ENCODE peak calls at places on chromosome 6, in seven cellular contexts. F is endodermal cell, D is tibial nerve, E is small intestine, S is HFF-Myc, Z is coronary artery, R is esophagus muscularis mucosa. K is an unnamed sample.
A peak's percentile ranks its signal among the peaks of the same experiment; 100 is the strongest.

GRCh38 chr6:6751615-6752014 is 163.1 kb downstream of the LY86 start:
- DNase-seq in F (no peak), D (no peak), E (peak; percentile 81), S (no peak), Z (no peak), R (no peak), K (no peak)

GRCh38 chr6:42106663-42107023 is 35.8 kb downstream of the C6orf132 start:
- DNase-seq in F (no peak), D (no peak), E (no peak), S (no peak), Z (no peak), R (no peak), K (peak; percentile 68)

GRCh38 chr6:47073125-47074110 is 31.3 kb upstream of the ADGRF1 start:
- DNase-seq in F (no peak), D (no peak), E (no peak), S (no peak), Z (no peak), R (no peak), K (peak; percentile 28)

GRCh38 chr6:90103056-90103793 is 193.4 kb downstream of the BACH2 start:
- DNase-seq in F (no peak), D (no peak), E (no peak), S (no peak), Z (no peak), R (no peak), K (no peak)

GRCh38 chr6:95232477-95232876 is 344.9 kb upstream of the MANEA start:
- DNase-seq in F (no peak), D (no peak), E (no peak), S (no peak), Z (no peak), R (no peak), K (no peak)

GRCh38 chr6:46948699-46949098 is 27.0 kb upstream of the ADGRF5 start:
- DNase-seq in F (no peak), D (no peak), E (no peak), S (no peak), Z (no peak), R (no peak), K (no peak)

GRCh38 chr6:114783083-114783482 is 440.3 kb upstream of the HS3ST5 start:
- DNase-seq in F (no peak), D (no peak), E (no peak), S (no peak), Z (no peak), R (no peak), K (no peak)

GRCh38 chr6:35385457-35386202 is 43.3 kb downstream of the PPARD start:
- DNase-seq in F (no peak), D (peak; percentile 18), E (peak; percentile 24), S (no peak), Z (no peak), R (no peak), K (no peak)

GRCh38 chr6:98136333-98136732 is 698.0 kb upstream of the POU3F2 start:
- DNase-seq in F (peak; percentile 43), D (no peak), E (no peak), S (no peak), Z (no peak), R (no peak), K (no peak)

GRCh38 chr6:72624557-72625160 is 2.8 kb downstream of the KCNQ5 start:
- DNase-seq in F (no peak), D (no peak), E (no peak), S (no peak), Z (no peak), R (no peak), K (peak; percentile 49)

GRCh38 chr6:156250593-156250992 is 526.6 kb upstream of the ARID1B start:
- DNase-seq in F (no peak), D (no peak), E (no peak), S (no peak), Z (no peak), R (no peak), K (no peak)

GRCh38 chr6:3397229-3398164 is 59.4 kb downstream of the SLC22A23 start:
- DNase-seq in F (no peak), D (no peak), E (peak; percentile 59), S (no peak), Z (no peak), R (no peak), K (no peak)
- H3K4me3 ChIP-seq in F (no peak overlapping the region), D (no peak overlapping the region), E (no peak overlapping the region), S (no peak overlapping the region), Z (no peak overlapping the region), R (no peak overlapping the region), K (no peak overlapping the region)

DNA sequence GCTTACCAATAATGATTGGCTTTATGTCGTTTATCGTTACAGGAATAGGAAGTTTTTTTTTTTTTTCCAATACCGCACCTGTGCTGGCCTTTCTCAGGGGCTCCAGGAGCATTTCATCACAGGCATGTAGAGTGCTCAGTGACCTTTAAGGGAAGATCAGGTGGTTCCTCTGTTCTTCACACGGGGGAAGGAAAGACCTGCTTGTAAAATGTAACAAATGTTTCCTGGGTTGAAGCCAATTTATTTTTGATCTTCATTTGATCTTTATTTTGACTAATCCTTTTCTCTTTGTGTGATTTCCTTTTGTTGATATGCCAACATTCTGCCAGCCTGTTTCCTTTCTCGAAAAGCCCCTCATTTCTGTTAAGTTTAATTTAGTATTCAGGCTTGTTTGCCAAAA is 61.9 kb upstream of the HBS1L start:
- DNase-seq in F (no peak), D (no peak), E (no peak), S (no peak), Z (no peak), R (no peak), K (no peak)
- H3K4me3 ChIP-seq in F (no peak overlapping the region), D (no peak overlapping the region), E (no peak overlapping the region), S (no peak overlapping the region), Z (no peak overlapping the region), R (no peak overlapping the region), K (no peak overlapping the region)

DNA sequence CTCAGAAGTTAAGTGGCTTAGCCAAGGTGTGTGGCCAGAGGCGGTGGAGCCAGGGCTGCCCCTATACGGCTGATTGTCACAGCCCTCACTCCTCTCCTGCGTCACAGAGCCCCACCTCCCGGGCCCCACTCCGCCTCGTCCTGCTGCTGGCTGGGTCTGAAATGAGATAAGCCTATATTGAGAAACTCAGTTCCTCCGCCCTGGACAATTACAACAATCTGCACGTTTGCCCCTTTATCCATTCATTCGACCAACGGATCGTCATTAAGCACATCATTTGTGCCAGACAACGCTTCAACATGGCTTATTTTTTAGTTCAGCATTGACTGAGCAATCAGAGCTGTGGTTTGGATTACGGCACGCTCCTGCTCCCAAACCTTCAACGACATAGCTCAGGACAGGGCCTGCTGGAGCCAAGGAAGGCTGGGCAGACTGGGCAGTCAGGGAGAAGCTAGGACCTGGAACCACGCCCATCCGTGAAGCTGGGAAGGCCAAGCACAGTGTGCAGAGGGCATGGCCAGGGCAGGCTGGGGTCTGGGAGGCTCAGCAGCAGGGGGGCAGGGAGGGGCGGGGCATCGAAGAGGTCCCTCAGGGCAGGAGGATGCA is 16.6 kb upstream of the EZR start:
- DNase-seq in F (peak; percentile 88), D (no peak), E (peak; percentile 68), S (no peak), Z (no peak), R (no peak), K (peak; percentile 70)
- H3K4me3 ChIP-seq in F (no peak overlapping the region), D (no peak overlapping the region), E (no peak overlapping the region), S (no peak overlapping the region), Z (peak overlapping the region; percentile 60), R (no peak overlapping the region), K (no peak overlapping the region)

DNA sequence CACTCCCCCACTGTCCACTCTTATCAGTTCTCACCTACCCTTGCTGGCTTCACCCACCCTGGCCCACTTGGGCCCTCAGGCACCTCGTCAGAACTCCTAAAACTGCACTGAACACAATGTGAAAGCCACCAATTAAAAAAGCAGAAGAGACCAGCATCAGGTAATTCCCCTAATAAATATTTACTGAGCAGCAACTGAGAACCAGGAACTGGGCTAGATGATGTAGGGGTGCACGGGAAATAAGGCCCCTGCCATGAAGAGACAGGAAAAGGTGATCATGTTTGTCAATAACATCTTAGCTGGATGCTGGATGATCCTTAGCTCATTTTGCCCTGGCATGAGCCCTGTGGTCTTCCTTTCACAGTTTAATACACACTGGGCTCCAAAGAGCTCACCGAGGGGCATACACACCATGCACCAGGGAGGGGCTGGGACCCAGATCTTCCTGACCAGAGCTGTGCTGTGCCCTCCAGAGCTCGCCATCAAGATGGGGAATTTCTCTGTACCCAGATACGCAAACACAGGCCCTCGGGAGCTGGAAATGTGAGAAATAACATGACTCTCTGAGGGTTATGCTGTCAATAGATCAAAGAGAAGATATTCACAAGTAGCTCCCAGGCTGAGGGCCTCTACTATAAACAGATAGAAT is 113.6 kb upstream of the SLC22A16 start:
- DNase-seq in F (no peak), D (no peak), E (no peak), S (no peak), Z (no peak), R (no peak), K (no peak)
- H3K4me3 ChIP-seq in F (no peak overlapping the region), D (no peak overlapping the region), E (no peak overlapping the region), S (no peak overlapping the region), Z (no peak overlapping the region), R (no peak overlapping the region), K (no peak overlapping the region)

DNA sequence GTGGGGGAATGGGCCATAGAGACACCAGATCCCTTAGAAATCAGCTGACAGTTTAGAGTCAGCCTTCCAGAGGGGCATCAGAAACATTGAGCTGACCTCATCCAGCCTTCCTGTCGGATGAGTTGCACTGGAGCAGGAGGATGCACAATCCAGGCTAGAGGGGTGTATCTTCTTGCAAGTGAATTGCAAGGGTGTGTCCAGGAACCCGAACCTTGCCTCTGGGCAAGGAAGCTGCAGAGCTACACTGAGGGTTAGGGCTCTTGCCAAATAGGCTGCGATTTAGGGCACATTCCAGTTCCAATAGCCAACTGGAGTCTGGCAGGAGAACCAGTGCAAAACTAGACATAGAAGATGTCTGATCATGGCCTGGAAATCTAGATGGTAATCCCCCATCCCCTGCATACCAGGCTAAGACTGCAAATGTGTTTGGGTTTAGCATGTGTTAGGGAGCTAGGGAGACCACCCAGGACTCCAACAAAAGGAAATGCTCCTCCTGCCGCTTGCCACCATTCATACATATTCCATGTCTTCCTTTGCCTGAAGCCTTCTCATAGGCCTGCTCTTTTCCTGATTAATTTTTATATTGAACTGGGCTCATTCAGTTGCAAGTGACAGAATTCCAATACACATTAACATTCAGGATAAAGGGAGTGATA is 6.3 kb upstream of the UTRN start:
- DNase-seq in F (no peak), D (no peak), E (peak; percentile 41), S (no peak), Z (no peak), R (no peak), K (no peak)
- H3K4me3 ChIP-seq in F (no peak overlapping the region), D (no peak overlapping the region), E (no peak overlapping the region), S (no peak overlapping the region), Z (no peak overlapping the region), R (no peak overlapping the region), K (no peak overlapping the region)

K was measured in H7.